ENCODE peak calls at places on chromosomes 13 and 19, in eight cellular contexts. O, S, P, J, U, Z, E and V are unnamed samples.

GRCh38 chr13:99553033-99553432 is 51.8 kb downstream of the TM9SF2 start:
- DNase-seq in O (no peak), S (no peak), P (no peak), J (no peak), U (no peak), Z (no peak), E (no peak), V (no peak)

GRCh38 chr19:24059572-24060295 is 27.3 kb upstream of the ZNF254 start:
- DNase-seq in O (no peak), S (no peak), P (no peak), J (no peak), U (no peak), Z (no peak), E (no peak), V (no peak)

GRCh38 chr13:41523396-41523795 is 66.0 kb downstream of the RGCC start:
- DNase-seq in O (no peak), S (no peak), P (no peak), J (no peak), U (no peak), Z (no peak), E (no peak), V (no peak)

GRCh38 chr13:103062079-103062478 is 4.1 kb downstream of the SLC10A2 start:
- DNase-seq in O (no peak), S (no peak), P (no peak), J (no peak), U (no peak), Z (no peak), E (no peak), V (no peak)

GRCh38 chr13:105127732-105128131 is 1407.7 kb downstream of the EFNB2 start:
- DNase-seq in O (no peak), S (no peak), P (no peak), J (no peak), U (no peak), Z (no peak), E (no peak), V (no peak)

GRCh38 chr13:25394661-25395060 is 22.9 kb downstream of the ATP8A2 start:
- DNase-seq in O (no peak), S (no peak), P (no peak), J (no peak), U (no peak), Z (no peak), E (no peak), V (no peak)

GRCh38 chr19:18848860-18849661 is 17.3 kb downstream of the UPF1 start:
- DNase-seq in O (no peak), S (no peak), P (peak; percentile 25), J (peak; percentile 87), U (peak; percentile 87), Z (no peak), E (no peak), V (peak; percentile 67)

GRCh38 chr19:18807861-18808331 is 16.8 kb upstream of the COMP start:
- DNase-seq in O (no peak), S (no peak), P (no peak), J (peak; percentile 46), U (peak; percentile 67), Z (no peak), E (no peak), V (no peak)

GRCh38 chr13:48646791-48647190 is 6.9 kb upstream of the CYSLTR2 start:
- DNase-seq in O (no peak), S (no peak), P (no peak), J (no peak), U (no peak), Z (no peak), E (no peak), V (no peak)

GRCh38 chr19:44741841-44742352 is 6.6 kb upstream of the BCL3 start:
- DNase-seq in O (peak; percentile 99), S (no peak), P (peak; percentile 69), J (peak; percentile 100), U (peak; percentile 98), Z (peak; percentile 62), E (peak; percentile 35), V (peak; percentile 88)

GRCh38 chr19:45972081-45972943 is 1.4 kb downstream of the NOVA2 start:
- DNase-seq in O (no peak), S (no peak), P (no peak), J (no peak), U (no peak), Z (no peak), E (peak; percentile 80), V (no peak)

GRCh38 chr19:18417250-18418033 is 1.8 kb upstream of the SSBP4 start:
- DNase-seq in O (peak; percentile 72), S (no peak), P (peak; percentile 40), J (peak; percentile 72), U (peak; percentile 91), Z (peak; percentile 60), E (peak; percentile 55), V (peak; percentile 17)

GRCh38 chr19:23392706-23393105 is 2.6 kb downstream of the ZNF91 start:
- DNase-seq in O (no peak), S (no peak), P (no peak), J (no peak), U (no peak), Z (no peak), E (no peak), V (no peak)

GRCh38 chr19:53868091-53868891 is 608 bp downstream of the MYADM start:
- DNase-seq in O (peak; percentile 55), S (no peak), P (no peak), J (peak; percentile 61), U (peak; percentile 81), Z (no peak), E (peak; percentile 71), V (no peak)

GRCh38 chr13:33462109-33462508 is 176.6 kb upstream of the STARD13 start:
- DNase-seq in O (no peak), S (no peak), P (no peak), J (no peak), U (no peak), Z (no peak), E (no peak), V (no peak)

GRCh38 chr19:47630594-47630993 is 21.7 kb downstream of the BICRA start:
- DNase-seq in O (no peak), S (no peak), P (no peak), J (no peak), U (no peak), Z (no peak), E (no peak), V (no peak)